ENCODE peak calls at places on chromosomes 16 and 17, in four cellular contexts. G is sigmoid colon, W is K562, L is GM12878. O is an unnamed sample. For H3K4me1, the result is how much of the 10 kb centered on the place peaks cover.

GRCh38 chr16:89332248-89333245 is 115.0 kb downstream of the ZNF778 start:
- DNase-seq in G (peak), W (no peak), L (no peak), O (no peak)

GRCh38 chr17:32517982-32518381 is 31.2 kb downstream of the CDK5R1 start:
- DNase-seq in G (peak), W (no peak), L (no peak), O (no peak)

GRCh38 chr16:87017388-87018012 is 299.7 kb downstream of the C16orf95 start:
- DNase-seq in G (peak), W (no peak), L (no peak), O (no peak)

GRCh38 chr17:19464033-19465026 is 53.3 kb downstream of the RNF112 start:
- DNase-seq in G (peak), W (no peak), L (no peak), O (no peak)

GRCh38 chr16:1723450-1724147 is 17.6 kb downstream of the MAPK8IP3 start:
- DNase-seq in G (no peak), W (peak), L (no peak), O (peak)

GRCh38 chr17:19346351-19347255 is 15.9 kb downstream of the B9D1 start:
- DNase-seq in G (peak), W (peak), L (no peak), O (peak)

GRCh38 chr17:40707720-40708119 is 4.2 kb upstream of the KRT24 start:
- DNase-seq in G (peak), W (no peak), L (no peak), O (no peak)

GRCh38 chr17:45284176-45285140 is 22.6 kb upstream of the SPATA32 start:
- DNase-seq in G (peak), W (no peak), L (no peak), O (no peak)

GRCh38 chr17:79045001-79045729 is 21.2 kb downstream of the C1QTNF1 start:
- DNase-seq in G (peak), W (no peak), L (no peak), O (no peak)

GRCh38 chr17:36510636-36511035 is 24.0 kb downstream of the MYO19 start:
- DNase-seq in G (no peak), W (no peak), L (no peak), O (no peak)

GRCh38 chr16:50416388-50416787 is 47.6 kb upstream of the BRD7 start:
- DNase-seq in G (no peak), W (no peak), L (no peak), O (no peak)

GRCh38 chr16:10868089-10868488 is 8.9 kb upstream of the CIITA start:
- DNase-seq in G (no peak), W (no peak), L (no peak), O (no peak)

GRCh38 chr17:76816590-76817135 is 51.5 kb upstream of the MGAT5B start:
- DNase-seq in G (no peak), W (peak), L (no peak), O (peak)

GRCh38 chr16:65226077-65226476 is 104.2 kb upstream of the CDH11 start:
- DNase-seq in G (no peak), W (no peak), L (no peak), O (no peak)

GRCh38 chr17:31524926-31525800 is 133.7 kb downstream of the RAB11FIP4 start:
- DNase-seq in G (peak), W (peak), L (no peak), O (peak)

GRCh38 chr16:10941127-10941933 is 938 bp downstream of the DEXI start:
- DNase-seq in G (no peak), W (peak), L (no peak), O (peak)

GRCh38 chr16:49487746-49488145 is 114.1 kb downstream of the C16orf78 start:
- DNase-seq in G (peak), W (no peak), L (no peak), O (peak)

GRCh38 chr16:140175-140857 is 1.8 kb upstream of the NPRL3 start:
- DNase-seq in G (no peak), W (no peak), L (no peak), O (no peak)

GRCh38 chr17:4314179-4314578 is 50.4 kb upstream of the ANKFY1 start:
- DNase-seq in G (no peak), W (no peak), L (no peak), O (no peak)

GRCh38 chr17:37116802-37117201 is 168.0 kb downstream of the AATF start:
- DNase-seq in G (no peak), W (no peak), L (no peak), O (no peak)

GRCh38 chr17:57356153-57356721 is 99.9 kb downstream of the MSI2 start:
- DNase-seq in G (no peak), W (no peak), L (no peak), O (no peak)
- H3K4me1 ChIP-seq in G (under half), W (under half), L (half or more), O (under half)

GRCh38 chr16:56225013-56225742 is 33.9 kb downstream of the GNAO1 start:
- DNase-seq in G (no peak), W (no peak), L (no peak), O (no peak)
- TF ChIP-seq EP300 in G (no peak), W (no peak), L (no peak), O (no peak)

GRCh38 chr16:21233521-21234150 is at the start of gene ANKS4B:
- DNase-seq in G (no peak), W (no peak), L (no peak), O (peak)
- TF ChIP-seq POLR2AphosphoS5 in G (no peak), W (no peak), L (no peak), O (peak)

GRCh38 chr16:71899171-71899570 is 3.8 kb downstream of the IST1 start:
- DNase-seq in G (no peak), W (no peak), L (no peak), O (no peak)

GRCh38 chr16:71895679-71896385 is 501 bp downstream of the IST1 start:
- DNase-seq in G (peak), W (peak), L (no peak), O (peak)

GRCh38 chr16:71894921-71895678 is at the start of gene IST1:
- DNase-seq in G (peak), W (peak), L (peak), O (peak)

GRCh38 chr16:71894229-71894920 is 956 bp upstream of the IST1 start:
- DNase-seq in G (peak), W (peak), L (no peak), O (peak)

DNA sequence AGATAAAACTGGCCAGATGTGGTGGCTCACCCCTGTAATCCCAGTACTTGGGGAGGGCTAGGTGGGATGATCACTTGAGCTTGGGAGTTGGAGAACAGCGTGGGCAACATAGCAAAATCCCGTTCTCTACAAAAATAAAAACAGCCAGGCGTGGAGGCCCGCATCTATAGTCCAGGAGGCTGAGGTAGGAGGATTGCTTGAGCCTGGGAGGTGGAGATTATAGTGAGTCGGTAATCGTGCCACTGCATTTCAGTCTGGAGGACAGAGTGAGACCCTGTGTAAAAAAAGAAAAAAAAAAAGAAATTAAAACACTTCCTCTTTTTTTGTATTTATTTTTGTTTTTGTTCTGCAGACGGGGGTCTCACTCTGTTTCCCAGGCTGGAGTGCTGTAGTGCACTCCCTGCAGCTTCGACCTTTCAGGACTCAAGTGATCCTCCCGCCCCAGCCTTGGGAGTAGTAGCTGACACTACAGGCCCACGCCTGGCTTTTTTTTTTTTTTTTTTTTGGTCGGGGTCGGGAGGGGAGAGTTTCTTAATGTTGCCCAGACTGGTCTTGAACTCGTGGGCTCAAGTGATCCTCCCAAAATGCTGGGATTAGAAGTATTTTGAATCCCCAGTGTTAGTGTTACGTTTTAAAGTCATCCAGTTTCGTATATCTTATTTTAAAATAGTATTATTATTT is 1.5 kb downstream of the IST1 start:
- DNase-seq in G (no peak), W (peak), L (no peak), O (no peak)
- H3K4me1 ChIP-seq in G (half or more), W (under half), L (under half), O (under half)

DNA sequence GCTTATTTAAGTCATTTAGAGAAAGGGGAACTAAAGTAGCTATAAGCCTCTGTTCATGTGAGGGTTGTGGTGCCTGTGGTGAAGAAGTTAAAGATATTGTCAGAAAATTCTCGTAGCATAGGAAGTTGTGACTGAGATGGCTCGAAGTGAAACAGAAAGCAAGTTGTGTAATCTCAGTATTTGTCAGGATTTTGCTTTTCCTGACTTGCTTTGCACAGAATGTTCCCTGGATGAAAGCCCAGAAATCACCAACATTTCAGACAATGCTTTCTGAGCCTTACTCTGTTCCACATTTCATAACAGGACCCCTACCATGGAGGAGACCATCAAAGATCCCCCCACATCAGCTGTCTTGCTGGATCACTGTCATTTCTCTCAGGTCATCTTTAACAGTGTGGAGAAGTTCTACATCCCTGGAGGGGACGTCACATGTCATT is 10.6 kb downstream of the CALCOCO2 start:
- DNase-seq in G (no peak), W (no peak), L (peak), O (no peak)
- TF ChIP-seq EP300 in G (peak), W (no peak), L (no peak), O (no peak)

GRCh38 chr17:42436401-42436800 is 13.3 kb upstream of the CAVIN1 start:
- DNase-seq in G (peak), W (no peak), L (no peak), O (peak)
- TF ChIP-seq POLR2AphosphoS5 in G (peak), W (no peak), L (no peak), O (peak)

GRCh38 chr16:82965808-82966207 is 339.0 kb downstream of the CDH13 start:
- DNase-seq in G (no peak), W (no peak), L (no peak), O (no peak)

GRCh38 chr16:82960923-82961322 is 334.2 kb downstream of the CDH13 start:
- DNase-seq in G (no peak), W (no peak), L (no peak), O (no peak)

GRCh38 chr16:82967424-82967823 is 340.7 kb downstream of the CDH13 start:
- DNase-seq in G (no peak), W (no peak), L (no peak), O (no peak)

DNA sequence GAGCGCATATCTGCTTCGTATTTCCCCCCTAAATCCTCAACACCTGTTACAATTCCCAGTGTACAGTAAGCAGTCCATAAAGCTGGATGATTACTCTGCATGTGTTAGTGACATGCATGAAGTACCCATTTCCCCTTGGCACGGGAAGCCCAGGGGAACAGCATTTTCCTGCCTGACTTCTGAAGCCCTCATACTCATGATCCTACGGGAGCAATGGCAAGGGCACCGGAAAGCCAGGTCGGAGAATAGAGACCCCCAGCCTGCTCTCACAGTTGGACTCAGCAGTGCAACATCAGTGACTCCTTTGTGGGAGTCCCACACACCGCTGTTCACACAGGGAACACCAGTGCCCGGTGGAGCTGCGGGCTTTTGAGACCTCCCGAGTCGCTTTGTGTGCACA is 336.9 kb downstream of the CDH13 start:
- DNase-seq in G (no peak), W (no peak), L (no peak), O (no peak)
- H3K4me1 ChIP-seq in G (under half), W (under half), L (under half), O (under half)

GRCh38 chr17:80577876-80578275 is 33.2 kb downstream of the RPTOR start:
- DNase-seq in G (no peak), W (peak), L (no peak), O (no peak)

GRCh38 chr17:80569936-80570335 is 25.3 kb downstream of the RPTOR start:
- DNase-seq in G (no peak), W (no peak), L (no peak), O (no peak)

GRCh38 chr17:80574496-80574895 is 29.9 kb downstream of the RPTOR start:
- DNase-seq in G (no peak), W (no peak), L (no peak), O (no peak)

GRCh38 chr17:80575057-80575875 is 30.6 kb downstream of the RPTOR start:
- DNase-seq in G (peak), W (peak), L (peak), O (peak)
- TF ChIP-seq EP300 in G (no peak), W (peak), L (no peak), O (no peak)

O was measured in transverse colon.